ENCODE peak calls at places on chromosomes 12 and 14, in six cellular contexts. One of them, this sample, is unnamed.
A peak's percentile ranks its signal among the peaks of the same experiment; 100 is the strongest.

GRCh38 chr14:99862111-99862510 is 68.9 kb downstream of the EML1 start:
- DNase-seq in PC-3: no peak
- DNase-seq in neural progenitor cell: no peak
- DNase-seq in GM23248: no peak
- DNase-seq in PC-9: no peak
- DNase-seq in MM.1S: no peak
- DNase-seq in this sample: no peak

GRCh38 chr14:103698380-103699260 is 16.6 kb downstream of the XRCC3 start:
- DNase-seq in PC-3: peak; percentile 28
- DNase-seq in neural progenitor cell: no peak
- DNase-seq in GM23248: no peak
- DNase-seq in PC-9: no peak
- DNase-seq in MM.1S: no peak
- DNase-seq in this sample: no peak

GRCh38 chr12:92075425-92075891 is 70.2 kb downstream of the BTG1 start:
- DNase-seq in PC-3: no peak
- DNase-seq in neural progenitor cell: peak; percentile 54
- DNase-seq in GM23248: peak; percentile 65
- DNase-seq in PC-9: no peak
- DNase-seq in MM.1S: no peak
- DNase-seq in this sample: no peak

GRCh38 chr12:89101440-89101839 is 250.9 kb downstream of the DUSP6 start:
- DNase-seq in PC-3: no peak
- DNase-seq in neural progenitor cell: peak; percentile 23
- DNase-seq in GM23248: no peak
- DNase-seq in PC-9: no peak
- DNase-seq in MM.1S: no peak
- DNase-seq in this sample: no peak

GRCh38 chr14:103130965-103131364 is 7.7 kb downstream of the TNFAIP2 start:
- DNase-seq in PC-3: peak; percentile 65
- DNase-seq in neural progenitor cell: no peak
- DNase-seq in GM23248: peak; percentile 29
- DNase-seq in PC-9: peak; percentile 89
- DNase-seq in MM.1S: no peak
- DNase-seq in this sample: no peak

GRCh38 chr12:123120452-123121166 is 30.3 kb downstream of the PITPNM2 start:
- DNase-seq in PC-3: peak; percentile 40
- DNase-seq in neural progenitor cell: no peak
- DNase-seq in GM23248: peak; percentile 36
- DNase-seq in PC-9: peak; percentile 66
- DNase-seq in MM.1S: peak; percentile 26
- DNase-seq in this sample: no peak

GRCh38 chr12:86660488-86661171 is 404.4 kb upstream of the MGAT4C start:
- DNase-seq in PC-3: peak; percentile 91
- DNase-seq in neural progenitor cell: no peak
- DNase-seq in GM23248: peak; percentile 3
- DNase-seq in PC-9: peak; percentile 70
- DNase-seq in MM.1S: no peak
- DNase-seq in this sample: no peak

GRCh38 chr14:49310298-49310697 is 275.9 kb downstream of the RPS29 start:
- DNase-seq in PC-3: no peak
- DNase-seq in neural progenitor cell: no peak
- DNase-seq in GM23248: no peak
- DNase-seq in PC-9: no peak
- DNase-seq in MM.1S: no peak
- DNase-seq in this sample: peak; percentile 61

GRCh38 chr14:28012629-28013415 is 753.8 kb upstream of the FOXG1 start:
- DNase-seq in PC-3: peak; percentile 10
- DNase-seq in neural progenitor cell: peak; percentile 53
- DNase-seq in GM23248: no peak
- DNase-seq in PC-9: no peak
- DNase-seq in MM.1S: no peak
- DNase-seq in this sample: peak; percentile 40

GRCh38 chr14:62213516-62213915 is 451.3 kb downstream of the SNAPC1 start:
- DNase-seq in PC-3: peak; percentile 2
- DNase-seq in neural progenitor cell: no peak
- DNase-seq in GM23248: peak; percentile 2
- DNase-seq in PC-9: no peak
- DNase-seq in MM.1S: no peak
- DNase-seq in this sample: no peak

GRCh38 chr12:20528208-20528607 is 159.9 kb downstream of the PDE3A start:
- DNase-seq in PC-3: no peak
- DNase-seq in neural progenitor cell: no peak
- DNase-seq in GM23248: no peak
- DNase-seq in PC-9: no peak
- DNase-seq in MM.1S: no peak
- DNase-seq in this sample: no peak

GRCh38 chr12:111597731-111598636 is 1.1 kb downstream of the ATXN2 start:
- DNase-seq in PC-3: peak; percentile 30
- DNase-seq in neural progenitor cell: peak; percentile 68
- DNase-seq in GM23248: peak; percentile 62
- DNase-seq in PC-9: no peak
- DNase-seq in MM.1S: peak; percentile 11
- DNase-seq in this sample: peak; percentile 70

GRCh38 chr14:65972891-65973290 is 513.3 kb upstream of the CCDC196 start:
- DNase-seq in PC-3: no peak
- DNase-seq in neural progenitor cell: no peak
- DNase-seq in GM23248: peak; percentile 82
- DNase-seq in PC-9: no peak
- DNase-seq in MM.1S: no peak
- DNase-seq in this sample: no peak

GRCh38 chr14:75440733-75441474 is 13.1 kb downstream of the JDP2 start:
- DNase-seq in PC-3: no peak
- DNase-seq in neural progenitor cell: no peak
- DNase-seq in GM23248: peak; percentile 95
- DNase-seq in PC-9: no peak
- DNase-seq in MM.1S: no peak
- DNase-seq in this sample: no peak

GRCh38 chr12:106163712-106164111 is 25.0 kb upstream of the NUAK1 start:
- DNase-seq in PC-3: no peak
- DNase-seq in neural progenitor cell: no peak
- DNase-seq in GM23248: no peak
- DNase-seq in PC-9: no peak
- DNase-seq in MM.1S: no peak
- DNase-seq in this sample: no peak

GRCh38 chr12:71652656-71653055 is 11.0 kb downstream of the ZFC3H1 start:
- DNase-seq in PC-3: no peak
- DNase-seq in neural progenitor cell: no peak
- DNase-seq in GM23248: no peak
- DNase-seq in PC-9: no peak
- DNase-seq in MM.1S: no peak
- DNase-seq in this sample: no peak
- H3F3A ChIP-seq in PC-3: no peaks in the 10 kb centered on the region
- H3F3A ChIP-seq in neural progenitor cell: no peaks in the 10 kb centered on the region
- H3F3A ChIP-seq in GM23248: peaks cover 41% of the 10 kb centered on the region
- H3F3A ChIP-seq in PC-9: peaks cover 3% of the 10 kb centered on the region
- H3F3A ChIP-seq in MM.1S: no peaks in the 10 kb centered on the region
- H3F3A ChIP-seq in this sample: no peaks in the 10 kb centered on the region

GRCh38 chr12:76031081-76031413 is 529 bp downstream of the PHLDA1 start:
- DNase-seq in PC-3: peak; percentile 31
- DNase-seq in neural progenitor cell: no peak
- DNase-seq in GM23248: no peak
- DNase-seq in PC-9: no peak
- DNase-seq in MM.1S: no peak
- DNase-seq in this sample: no peak
- H3F3A ChIP-seq in PC-3: peaks cover 36% of the 10 kb centered on the region
- H3F3A ChIP-seq in neural progenitor cell: peaks cover 33% of the 10 kb centered on the region
- H3F3A ChIP-seq in GM23248: peaks cover 75% of the 10 kb centered on the region
- H3F3A ChIP-seq in PC-9: peaks cover 55% of the 10 kb centered on the region
- H3F3A ChIP-seq in MM.1S: peaks cover 31% of the 10 kb centered on the region
- H3F3A ChIP-seq in this sample: no peaks in the 10 kb centered on the region

DNA sequence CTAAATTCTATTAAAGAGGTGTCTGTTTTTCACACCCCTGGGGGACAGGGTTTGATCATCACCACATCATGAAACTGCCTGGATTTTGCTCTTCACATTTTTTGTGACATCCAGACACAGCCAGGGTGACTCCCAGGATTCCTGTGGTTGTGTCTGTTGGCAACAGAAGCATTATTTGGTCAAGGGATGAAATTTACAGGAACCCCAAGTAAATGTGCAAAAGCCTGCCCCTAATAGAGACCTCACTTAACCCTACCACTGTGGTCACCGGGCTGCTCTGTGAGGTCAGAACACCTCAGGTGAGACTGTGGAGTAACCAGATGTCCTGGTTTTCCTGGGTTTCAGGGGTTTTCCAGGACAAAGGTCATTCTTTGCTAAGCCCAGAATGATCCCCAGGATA is 103.8 kb downstream of the DAD1 start:
- DNase-seq in PC-3: no peak
- DNase-seq in neural progenitor cell: no peak
- DNase-seq in GM23248: peak; percentile 60
- DNase-seq in PC-9: no peak
- DNase-seq in MM.1S: no peak
- DNase-seq in this sample: no peak
- H3F3A ChIP-seq in PC-3: no peaks in the 10 kb centered on the region
- H3F3A ChIP-seq in neural progenitor cell: no peaks in the 10 kb centered on the region
- H3F3A ChIP-seq in GM23248: no peaks in the 10 kb centered on the region
- H3F3A ChIP-seq in PC-9: no peaks in the 10 kb centered on the region
- H3F3A ChIP-seq in MM.1S: no peaks in the 10 kb centered on the region
- H3F3A ChIP-seq in this sample: no peaks in the 10 kb centered on the region

DNA sequence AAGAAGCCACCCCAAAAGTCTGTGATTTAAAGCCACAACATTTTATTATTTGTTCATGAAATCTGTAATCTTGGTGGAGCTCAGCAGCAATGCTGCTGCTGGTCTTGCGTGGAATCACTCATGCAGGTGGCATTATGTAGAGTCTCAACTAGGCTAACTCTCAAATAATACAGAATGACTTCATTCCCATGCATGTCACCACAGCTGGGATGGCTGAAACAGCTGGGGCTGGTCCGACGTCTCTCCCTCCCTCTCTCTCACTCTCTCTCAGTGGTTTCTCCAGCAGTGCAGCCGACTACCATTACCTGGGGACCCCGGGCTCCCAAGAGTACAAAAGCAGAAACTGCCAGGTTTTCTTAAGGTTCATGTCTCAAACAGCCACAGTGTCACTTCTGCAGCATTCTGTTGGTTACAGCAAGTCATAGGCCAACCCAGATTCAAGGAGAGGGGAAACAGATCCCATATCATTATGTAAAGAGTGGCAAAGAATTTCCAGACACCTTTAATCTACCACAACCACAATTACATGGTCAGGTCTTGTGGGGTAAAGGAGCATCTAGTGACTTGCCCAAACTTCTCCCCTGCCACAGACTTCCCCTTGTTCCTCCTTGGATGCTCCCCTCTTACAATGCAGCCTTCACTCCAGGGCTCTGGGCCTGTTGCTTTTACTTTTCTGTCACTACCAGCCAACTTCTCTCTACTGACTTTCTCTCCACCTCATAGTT is 192.0 kb upstream of the HMGA2 start:
- DNase-seq in PC-3: no peak
- DNase-seq in neural progenitor cell: no peak
- DNase-seq in GM23248: peak; percentile 73
- DNase-seq in PC-9: peak; percentile 44
- DNase-seq in MM.1S: no peak
- DNase-seq in this sample: no peak
- H3F3A ChIP-seq in PC-3: peaks cover 28% of the 10 kb centered on the region
- H3F3A ChIP-seq in neural progenitor cell: no peaks in the 10 kb centered on the region
- H3F3A ChIP-seq in GM23248: peaks cover 74% of the 10 kb centered on the region
- H3F3A ChIP-seq in PC-9: peaks cover 56% of the 10 kb centered on the region
- H3F3A ChIP-seq in MM.1S: no peaks in the 10 kb centered on the region
- H3F3A ChIP-seq in this sample: no peaks in the 10 kb centered on the region

GRCh38 chr14:54481695-54482094 is 7.1 kb downstream of the GMFB start:
- DNase-seq in PC-3: peak; percentile 85
- DNase-seq in neural progenitor cell: no peak
- DNase-seq in GM23248: no peak
- DNase-seq in PC-9: peak; percentile 64
- DNase-seq in MM.1S: no peak
- DNase-seq in this sample: no peak
- H3F3A ChIP-seq in PC-3: peaks cover 24% of the 10 kb centered on the region
- H3F3A ChIP-seq in neural progenitor cell: peaks cover 5% of the 10 kb centered on the region
- H3F3A ChIP-seq in GM23248: peaks cover 13% of the 10 kb centered on the region
- H3F3A ChIP-seq in PC-9: peaks cover 42% of the 10 kb centered on the region
- H3F3A ChIP-seq in MM.1S: no peaks in the 10 kb centered on the region
- H3F3A ChIP-seq in this sample: no peaks in the 10 kb centered on the region

DNA sequence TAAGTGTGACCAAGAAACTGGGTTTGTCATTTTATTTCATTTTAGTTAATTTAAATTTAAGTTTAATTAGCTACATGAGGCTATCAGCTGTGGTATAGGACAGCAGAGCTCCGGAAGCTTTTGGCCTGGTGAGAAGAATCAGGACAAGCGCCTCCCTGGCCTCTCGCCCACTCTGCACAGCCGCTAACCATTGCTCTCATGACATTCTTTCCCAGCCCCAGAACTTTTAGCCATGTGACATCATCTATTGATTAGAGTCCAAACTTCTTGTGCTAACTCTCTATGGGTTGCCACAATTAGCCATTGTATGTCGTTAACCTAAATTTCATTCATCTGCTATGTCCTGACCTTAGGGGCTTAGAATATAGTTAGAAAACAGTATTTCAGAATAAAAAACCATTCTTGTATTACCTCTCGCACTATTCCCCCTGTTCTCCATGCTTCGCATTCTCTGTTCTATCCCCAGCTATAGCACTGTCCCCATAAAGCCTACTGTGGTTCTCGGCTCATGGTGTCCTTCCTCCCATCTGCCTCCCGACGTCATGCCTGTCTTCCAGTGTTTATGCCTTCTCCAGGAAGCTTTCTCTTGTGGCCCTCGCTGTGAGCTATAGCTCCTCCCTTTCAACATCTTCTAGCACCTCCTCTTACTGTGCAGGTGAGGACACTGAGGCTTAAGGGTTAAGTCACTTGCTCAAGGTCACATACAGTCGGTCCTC is 23.5 kb downstream of the SSH1 start:
- DNase-seq in PC-3: no peak
- DNase-seq in neural progenitor cell: no peak
- DNase-seq in GM23248: peak; percentile 80
- DNase-seq in PC-9: peak; percentile 45
- DNase-seq in MM.1S: no peak
- DNase-seq in this sample: no peak
- H3F3A ChIP-seq in PC-3: peaks cover 4% of the 10 kb centered on the region
- H3F3A ChIP-seq in neural progenitor cell: peaks cover 9% of the 10 kb centered on the region
- H3F3A ChIP-seq in GM23248: peaks cover 90% of the 10 kb centered on the region
- H3F3A ChIP-seq in PC-9: peaks cover 50% of the 10 kb centered on the region
- H3F3A ChIP-seq in MM.1S: peaks cover 30% of the 10 kb centered on the region
- H3F3A ChIP-seq in this sample: no peaks in the 10 kb centered on the region

GRCh38 chr12:76032043-76032981 is 736 bp upstream of the PHLDA1 start:
- DNase-seq in PC-3: peak; percentile 53
- DNase-seq in neural progenitor cell: peak; percentile 67
- DNase-seq in GM23248: peak; percentile 90
- DNase-seq in PC-9: no peak
- DNase-seq in MM.1S: peak; percentile 79
- DNase-seq in this sample: peak; percentile 79
- H3F3A ChIP-seq in PC-3: peaks cover 24% of the 10 kb centered on the region
- H3F3A ChIP-seq in neural progenitor cell: peaks cover 37% of the 10 kb centered on the region
- H3F3A ChIP-seq in GM23248: peaks cover 67% of the 10 kb centered on the region
- H3F3A ChIP-seq in PC-9: peaks cover 46% of the 10 kb centered on the region
- H3F3A ChIP-seq in MM.1S: peaks cover 24% of the 10 kb centered on the region
- H3F3A ChIP-seq in this sample: no peaks in the 10 kb centered on the region

GRCh38 chr12:12513416-12514006 is 49.2 kb downstream of the DUSP16 start:
- DNase-seq in PC-3: no peak
- DNase-seq in neural progenitor cell: no peak
- DNase-seq in GM23248: no peak
- DNase-seq in PC-9: no peak
- DNase-seq in MM.1S: no peak
- DNase-seq in this sample: no peak
- H3F3A ChIP-seq in PC-3: no peaks in the 10 kb centered on the region
- H3F3A ChIP-seq in neural progenitor cell: no peaks in the 10 kb centered on the region
- H3F3A ChIP-seq in GM23248: peaks cover 29% of the 10 kb centered on the region
- H3F3A ChIP-seq in PC-9: no peaks in the 10 kb centered on the region
- H3F3A ChIP-seq in MM.1S: no peaks in the 10 kb centered on the region
- H3F3A ChIP-seq in this sample: no peaks in the 10 kb centered on the region

GRCh38 chr12:128800606-128801005 is 23.2 kb downstream of the SLC15A4 start:
- DNase-seq in PC-3: peak; percentile 54
- DNase-seq in neural progenitor cell: no peak
- DNase-seq in GM23248: no peak
- DNase-seq in PC-9: no peak
- DNase-seq in MM.1S: no peak
- DNase-seq in this sample: no peak
- H3F3A ChIP-seq in PC-3: peaks cover 3% of the 10 kb centered on the region
- H3F3A ChIP-seq in neural progenitor cell: peaks cover 9% of the 10 kb centered on the region
- H3F3A ChIP-seq in GM23248: peaks cover 6% of the 10 kb centered on the region
- H3F3A ChIP-seq in PC-9: no peaks in the 10 kb centered on the region
- H3F3A ChIP-seq in MM.1S: no peaks in the 10 kb centered on the region
- H3F3A ChIP-seq in this sample: no peaks in the 10 kb centered on the region

This sample was measured in GM23338.